ENCODE peak calls at places on chromosomes 2 and 18, in nine cellular contexts. P, B, K, I, F, S, R, L and D are unnamed samples.

GRCh38 chr2:207995887-207996286 is 29.4 kb downstream of the PLEKHM3 start:
- DNase-seq in P (no peak), B (no peak), K (peak), I (no peak), F (no peak), S (no peak), R (no peak), L (no peak), D (no peak)

GRCh38 chr2:3334392-3334791 is 43.2 kb downstream of the EIPR1 start:
- DNase-seq in P (no peak), B (no peak), K (no peak), I (no peak), F (no peak), S (no peak), R (no peak), L (no peak), D (no peak)

GRCh38 chr2:127195140-127196074 is 24.7 kb downstream of the CYP27C1 start:
- DNase-seq in P (no peak), B (no peak), K (no peak), I (no peak), F (no peak), S (no peak), R (no peak), L (no peak), D (no peak)

GRCh38 chr2:239192975-239193374 is 207.8 kb downstream of the HDAC4 start:
- DNase-seq in P (no peak), B (no peak), K (no peak), I (no peak), F (no peak), S (no peak), R (no peak), L (no peak), D (no peak)

GRCh38 chr2:45649855-45650806 is 1.3 kb upstream of the PRKCE start:
- DNase-seq in P (peak), B (peak), K (peak), I (peak), F (peak), S (peak), R (peak), L (peak), D (peak)

GRCh38 chr2:236688563-236689392 is 119.2 kb downstream of the ACKR3 start:
- DNase-seq in P (no peak), B (no peak), K (no peak), I (peak), F (peak), S (no peak), R (no peak), L (no peak), D (no peak)

GRCh38 chr2:164515746-164516145 is 105.5 kb downstream of the GRB14 start:
- DNase-seq in P (peak), B (no peak), K (no peak), I (no peak), F (no peak), S (no peak), R (no peak), L (no peak), D (no peak)

GRCh38 chr2:64666810-64667438 is 13.2 kb upstream of the SERTAD2 start:
- DNase-seq in P (peak), B (no peak), K (no peak), I (no peak), F (no peak), S (no peak), R (no peak), L (peak), D (no peak)

GRCh38 chr2:1049691-1050090 is 99.0 kb downstream of the SNTG2 start:
- DNase-seq in P (no peak), B (no peak), K (peak), I (no peak), F (no peak), S (no peak), R (no peak), L (peak), D (no peak)

GRCh38 chr2:16495812-16496211 is 169.8 kb downstream of the CYRIA start:
- DNase-seq in P (no peak), B (no peak), K (no peak), I (no peak), F (no peak), S (no peak), R (no peak), L (no peak), D (no peak)

GRCh38 chr2:8546319-8547283 is 135.3 kb upstream of the ID2 start:
- DNase-seq in P (peak), B (no peak), K (no peak), I (no peak), F (no peak), S (no peak), R (no peak), L (no peak), D (no peak)

GRCh38 chr2:11691071-11691660 is 21.2 kb upstream of the NTSR2 start:
- DNase-seq in P (no peak), B (no peak), K (no peak), I (no peak), F (no peak), S (no peak), R (no peak), L (no peak), D (no peak)
- TF ChIP-seq CTCF in P (no peak), B (no peak), K (no peak), I (no peak), F (no peak), S (no peak), R (no peak), L (no peak), D (no peak)

DNA sequence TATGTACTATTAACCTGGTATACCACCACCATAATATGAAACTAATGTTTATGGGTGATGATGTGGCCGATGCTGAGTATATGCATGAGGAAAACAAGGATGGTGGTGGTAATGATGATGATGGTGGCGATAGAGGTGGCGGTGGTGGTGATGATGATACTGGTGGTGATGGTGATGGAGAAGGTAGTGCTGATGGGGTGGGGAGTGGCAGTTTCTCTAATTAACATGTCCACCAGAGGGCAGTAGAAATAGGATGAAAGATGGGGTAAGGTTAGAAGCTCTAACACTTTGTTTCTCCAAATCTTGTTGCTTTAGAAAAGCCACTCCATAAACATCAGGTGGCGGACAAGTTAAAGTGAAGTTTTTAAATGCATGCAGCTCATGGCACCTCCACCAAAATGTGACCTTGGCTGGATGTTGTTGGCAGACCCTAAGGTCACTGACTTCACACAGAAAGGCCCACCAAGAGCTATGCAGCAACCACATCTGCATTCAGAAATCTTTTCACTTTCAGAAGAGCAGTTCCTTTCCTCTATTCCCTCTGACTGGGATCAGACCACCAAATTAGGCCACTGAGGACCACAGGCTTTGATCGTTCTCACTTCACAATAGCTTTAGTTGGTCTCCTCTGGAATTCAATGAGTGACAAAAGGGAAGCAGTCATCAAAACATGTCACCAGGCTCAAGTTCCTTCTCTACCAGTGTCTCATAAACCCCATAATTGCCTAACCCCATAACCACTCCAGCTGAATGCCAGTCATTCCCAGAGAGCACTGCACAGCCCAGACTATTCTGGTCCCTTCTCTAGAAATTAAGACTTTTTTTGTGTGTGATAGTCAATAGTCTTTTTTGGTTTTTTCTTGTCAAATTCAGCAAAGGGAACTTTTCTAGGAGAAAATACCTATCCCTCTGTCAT is 7.5 kb upstream of the BCL11A start:
- DNase-seq in P (peak), B (no peak), K (peak), I (no peak), F (peak), S (no peak), R (peak), L (peak), D (peak)
- TF ChIP-seq CTCF in P (peak), B (peak), K (peak), I (peak), F (peak), S (peak), R (peak), L (peak), D (peak)

GRCh38 chr2:150672311-150672710 is 184.8 kb upstream of the RND3 start:
- DNase-seq in P (no peak), B (no peak), K (no peak), I (no peak), F (no peak), S (no peak), R (no peak), L (no peak), D (no peak)
- TF ChIP-seq CTCF in P (no peak), B (no peak), K (no peak), I (no peak), F (no peak), S (no peak), R (no peak), L (no peak), D (no peak)

GRCh38 chr18:32891797-32892196 is 119.0 kb upstream of the KLHL14 start:
- DNase-seq in P (no peak), B (no peak), K (no peak), I (no peak), F (no peak), S (no peak), R (no peak), L (no peak), D (no peak)
- TF ChIP-seq CTCF in P (no peak), B (no peak), K (no peak), I (no peak), F (no peak), S (no peak), R (no peak), L (no peak), D (no peak)

DNA sequence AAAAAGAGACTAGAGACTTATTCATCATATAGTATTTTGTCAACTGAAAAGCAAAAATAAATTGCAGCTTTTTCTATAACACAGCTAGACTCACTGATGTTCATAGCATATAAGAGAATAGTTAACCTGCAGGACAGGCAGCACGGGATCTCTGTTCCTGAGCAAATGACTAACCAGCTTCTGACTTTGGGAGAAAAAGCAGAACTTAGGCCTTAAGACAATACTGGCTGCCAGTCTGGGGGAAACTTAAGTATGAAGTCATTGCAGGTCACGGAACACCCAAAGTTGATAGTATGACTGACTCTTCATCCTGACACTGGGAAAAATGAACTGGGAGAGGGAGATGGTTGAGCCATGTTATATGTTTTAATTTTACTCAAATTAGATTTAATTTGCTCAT is 113.0 kb downstream of the DPP4 start:
- DNase-seq in P (no peak), B (no peak), K (no peak), I (no peak), F (no peak), S (no peak), R (no peak), L (no peak), D (no peak)
- TF ChIP-seq CTCF in P (no peak), B (no peak), K (no peak), I (no peak), F (no peak), S (no peak), R (no peak), L (no peak), D (no peak)

GRCh38 chr2:151638188-151638933 is 95.9 kb downstream of the NEB start:
- DNase-seq in P (no peak), B (no peak), K (no peak), I (no peak), F (peak), S (peak), R (no peak), L (no peak), D (peak)

GRCh38 chr2:151634726-151635467 is 99.4 kb downstream of the NEB start:
- DNase-seq in P (no peak), B (no peak), K (no peak), I (no peak), F (no peak), S (no peak), R (no peak), L (no peak), D (no peak)

GRCh38 chr2:151630372-151630771 is 103.9 kb downstream of the NEB start:
- DNase-seq in P (no peak), B (no peak), K (no peak), I (no peak), F (no peak), S (no peak), R (no peak), L (no peak), D (no peak)

GRCh38 chr2:151637284-151637781 is 96.9 kb downstream of the NEB start:
- DNase-seq in P (no peak), B (no peak), K (no peak), I (no peak), F (no peak), S (no peak), R (no peak), L (no peak), D (no peak)

GRCh38 chr2:151632993-151633592 is 101.2 kb downstream of the NEB start:
- DNase-seq in P (peak), B (no peak), K (no peak), I (no peak), F (no peak), S (no peak), R (no peak), L (peak), D (no peak)
- TF ChIP-seq CTCF in P (peak), B (no peak), K (peak), I (peak), F (peak), S (no peak), R (peak), L (peak), D (peak)

DNA sequence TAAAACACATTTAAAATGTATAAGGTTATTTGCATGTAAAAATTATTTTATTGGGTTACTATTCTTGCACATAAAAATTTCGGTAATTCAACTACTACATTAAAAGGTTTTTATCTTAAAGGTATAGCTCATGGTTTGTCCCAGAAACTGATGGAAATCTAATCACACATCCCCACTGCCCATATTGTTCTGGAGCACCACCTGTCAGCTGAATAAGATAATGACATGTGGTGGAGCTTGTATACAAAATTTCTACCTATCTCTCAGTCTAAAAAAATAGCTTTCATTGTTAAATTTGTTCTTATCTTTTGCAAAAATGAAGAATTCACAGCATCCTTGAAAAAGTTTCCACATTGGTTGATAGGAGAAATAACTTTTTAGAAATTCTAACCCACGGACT is 18.3 kb downstream of the ERBB4 start:
- DNase-seq in P (no peak), B (no peak), K (peak), I (no peak), F (peak), S (no peak), R (no peak), L (peak), D (peak)
- TF ChIP-seq CTCF in P (no peak), B (no peak), K (peak), I (peak), F (peak), S (no peak), R (peak), L (peak), D (no peak)

GRCh38 chr2:238006500-238006899 is 39.7 kb downstream of the UBE2F start:
- DNase-seq in P (no peak), B (no peak), K (no peak), I (no peak), F (no peak), S (no peak), R (no peak), L (no peak), D (no peak)

GRCh38 chr2:238005528-238005927 is 38.7 kb downstream of the UBE2F start:
- DNase-seq in P (no peak), B (no peak), K (no peak), I (no peak), F (peak), S (no peak), R (no peak), L (no peak), D (no peak)

GRCh38 chr2:238003234-238004032 is 36.6 kb downstream of the UBE2F start:
- DNase-seq in P (no peak), B (no peak), K (no peak), I (no peak), F (no peak), S (no peak), R (no peak), L (no peak), D (no peak)

GRCh38 chr2:238007924-238008323 is 41.1 kb downstream of the UBE2F start:
- DNase-seq in P (no peak), B (no peak), K (no peak), I (no peak), F (no peak), S (no peak), R (no peak), L (no peak), D (no peak)

GRCh38 chr2:238004077-238004830 is 37.4 kb downstream of the UBE2F start:
- DNase-seq in P (no peak), B (no peak), K (no peak), I (no peak), F (no peak), S (no peak), R (no peak), L (no peak), D (no peak)
- TF ChIP-seq CTCF in P (no peak), B (no peak), K (no peak), I (no peak), F (no peak), S (no peak), R (no peak), L (no peak), D (no peak)

DNA sequence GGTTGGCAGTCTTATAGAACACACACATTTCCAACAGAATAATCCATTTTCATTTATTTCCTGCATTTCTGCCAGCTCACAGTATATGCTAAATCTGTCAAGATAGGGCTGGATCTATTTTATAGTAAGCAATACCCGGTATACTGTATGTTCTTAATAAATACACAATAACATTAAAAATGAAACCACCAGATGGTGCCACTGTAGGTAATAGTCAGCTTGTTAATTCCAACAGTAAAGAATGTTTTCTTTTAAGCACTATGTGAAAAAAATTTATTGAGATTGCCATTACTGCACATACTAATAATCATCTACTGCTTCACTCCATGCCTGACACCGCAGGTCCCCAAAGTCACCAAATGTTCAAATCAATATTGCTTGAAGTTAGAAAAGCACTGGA is 131.4 kb upstream of the PGAP1 start:
- DNase-seq in P (peak), B (no peak), K (no peak), I (no peak), F (no peak), S (no peak), R (no peak), L (no peak), D (no peak)
- TF ChIP-seq CTCF in P (no peak), B (no peak), K (peak), I (no peak), F (no peak), S (no peak), R (no peak), L (no peak), D (no peak)

GRCh38 chr2:122363885-122364284 is 608.4 kb downstream of the TSN start:
- DNase-seq in P (no peak), B (no peak), K (no peak), I (no peak), F (no peak), S (no peak), R (no peak), L (no peak), D (no peak)

GRCh38 chr2:122366427-122366826 is 611.0 kb downstream of the TSN start:
- DNase-seq in P (no peak), B (no peak), K (no peak), I (no peak), F (no peak), S (no peak), R (no peak), L (no peak), D (no peak)

GRCh38 chr2:122368576-122369243 is 613.3 kb downstream of the TSN start:
- DNase-seq in P (peak), B (no peak), K (no peak), I (no peak), F (no peak), S (no peak), R (no peak), L (peak), D (peak)
- TF ChIP-seq CTCF in P (peak), B (no peak), K (peak), I (no peak), F (no peak), S (no peak), R (peak), L (peak), D (no peak)